ENCODE peak calls at places on chromosomes 4 and X, in seven cellular contexts. C is WTC11, D is PC-9, B is choroid plexus epithelial cell, T is mucosa of descending colon, H is mesothelial cell of epicardium, A is uterus. W is an unnamed sample.
A peak's percentile ranks its signal among the peaks of the same experiment; 100 is the strongest.

GRCh38 chr4:106286611-106287010 is 29.4 kb downstream of the TBCK start:
- DNase-seq in T (no peak), A (no peak), D (no peak), C (no peak), H (no peak), B (no peak), W (no peak)

GRCh38 chrX:123157586-123157985 is 26.5 kb upstream of the GRIA3 start:
- DNase-seq in T (no peak), A (no peak), D (no peak), H (no peak), C (no peak), B (no peak), W (no peak)

GRCh38 chr4:110977554-110977953 is 354.7 kb upstream of the PITX2 start:
- DNase-seq in B (no peak), C (no peak), T (no peak), H (no peak), D (no peak), A (no peak), W (no peak)

GRCh38 chr4:17447675-17448298 is 64.1 kb downstream of the QDPR start:
- DNase-seq in D (no peak), T (peak; percentile 82), B (peak; percentile 91), H (no peak), C (peak; percentile 45), A (no peak), W (peak; percentile 59)

GRCh38 chr4:116244771-116245170 is 840.6 kb downstream of the TRAM1L1 start:
- DNase-seq in H (no peak), B (no peak), T (no peak), A (no peak), C (no peak), D (no peak), W (no peak)

GRCh38 chr4:80069837-80070788 is 2.9 kb downstream of the ANTXR2 start:
- DNase-seq in C (no peak), B (peak; percentile 35), A (no peak), T (no peak), H (no peak), D (peak; percentile 41), W (no peak)

GRCh38 chr4:163592207-163592606 is 97.7 kb downstream of the TMA16 start:
- DNase-seq in C (no peak), T (no peak), B (no peak), H (no peak), D (no peak), A (no peak), W (no peak)

GRCh38 chr4:2400841-2401609 is 17.4 kb downstream of the ZFYVE28 start:
- DNase-seq in T (no peak), D (no peak), H (no peak), A (no peak), B (no peak), C (no peak), W (no peak)

GRCh38 chr4:79855081-79855480 is 217.9 kb downstream of the ANTXR2 start:
- DNase-seq in C (no peak), T (no peak), B (peak; percentile 41), H (no peak), D (no peak), A (no peak), W (no peak)

GRCh38 chr4:184851200-184851541 is 25.4 kb upstream of the ACSL1 start:
- DNase-seq in D (no peak), H (no peak), B (peak; percentile 67), C (no peak), A (no peak), T (no peak), W (no peak)

GRCh38 chr4:105896984-105897760 is 1.9 kb downstream of the NPNT start:
- DNase-seq in A (no peak), C (no peak), B (no peak), D (peak; percentile 61), T (no peak), H (no peak), W (no peak)

GRCh38 chr4:148634476-148634875 is 192.3 kb upstream of the NR3C2 start:
- DNase-seq in C (no peak), A (no peak), D (no peak), B (peak; percentile 6), H (no peak), T (no peak), W (no peak)

GRCh38 chr4:1448589-1449420 is 42.6 kb upstream of the NKX1-1 start:
- DNase-seq in T (no peak), A (peak; percentile 6), D (no peak), C (no peak), B (no peak), H (no peak), W (no peak)

GRCh38 chrX:42680651-42681050 is 97.3 kb downstream of the PPP1R2C start:
- DNase-seq in H (no peak), B (peak; percentile 49), D (no peak), T (no peak), C (no peak), A (no peak), W (no peak)

GRCh38 chrX:125198546-125198945 is 121.1 kb upstream of the TEX13C start:
- DNase-seq in D (no peak), H (no peak), A (no peak), B (no peak), C (no peak), T (no peak), W (no peak)

GRCh38 chr4:186105721-186106335 is 1.3 kb downstream of the FAM149A start:
- DNase-seq in A (no peak), B (no peak), T (peak; percentile 46), D (no peak), C (no peak), H (no peak), W (no peak)

GRCh38 chrX:76550016-76550415 is 122.5 kb downstream of the MAGEE1 start:
- DNase-seq in B (no peak), A (no peak), C (no peak), H (no peak), D (no peak), T (no peak), W (peak; percentile 0)

GRCh38 chr4:76894537-76894936 is 3.4 kb downstream of the SOWAHB start:
- DNase-seq in H (no peak), D (no peak), B (no peak), C (no peak), A (no peak), T (no peak), W (no peak)

GRCh38 chrX:118459494-118459893 is 36.1 kb upstream of the DOCK11 start:
- DNase-seq in H (no peak), B (peak; percentile 64), T (peak; percentile 1), A (no peak), C (no peak), D (peak; percentile 50), W (peak; percentile 32)

GRCh38 chrX:23435575-23435974 is 100.9 kb downstream of the PTCHD1 start:
- DNase-seq in D (no peak), H (no peak), C (peak; percentile 8), T (peak; percentile 6), A (no peak), B (no peak), W (no peak)

GRCh38 chr4:38071801-38072567 is 111.8 kb downstream of the PTTG2 start:
- DNase-seq in H (no peak), A (no peak), D (no peak), B (peak; percentile 65), T (no peak), C (no peak), W (no peak)

GRCh38 chrX:11758400-11759171 is 549 bp downstream of the MSL3 start:
- DNase-seq in B (peak; percentile 83), C (peak; percentile 85), D (peak; percentile 49), T (peak; percentile 87), A (peak; percentile 83), H (peak; percentile 77), W (peak; percentile 91)
- TF ChIP-seq CTCF in B (peak; percentile 49), C (peak; percentile 66), D (peak; percentile 55), T (peak; percentile 68), A (peak; percentile 67), H (peak; percentile 77), W (peak; percentile 85)

DNA sequence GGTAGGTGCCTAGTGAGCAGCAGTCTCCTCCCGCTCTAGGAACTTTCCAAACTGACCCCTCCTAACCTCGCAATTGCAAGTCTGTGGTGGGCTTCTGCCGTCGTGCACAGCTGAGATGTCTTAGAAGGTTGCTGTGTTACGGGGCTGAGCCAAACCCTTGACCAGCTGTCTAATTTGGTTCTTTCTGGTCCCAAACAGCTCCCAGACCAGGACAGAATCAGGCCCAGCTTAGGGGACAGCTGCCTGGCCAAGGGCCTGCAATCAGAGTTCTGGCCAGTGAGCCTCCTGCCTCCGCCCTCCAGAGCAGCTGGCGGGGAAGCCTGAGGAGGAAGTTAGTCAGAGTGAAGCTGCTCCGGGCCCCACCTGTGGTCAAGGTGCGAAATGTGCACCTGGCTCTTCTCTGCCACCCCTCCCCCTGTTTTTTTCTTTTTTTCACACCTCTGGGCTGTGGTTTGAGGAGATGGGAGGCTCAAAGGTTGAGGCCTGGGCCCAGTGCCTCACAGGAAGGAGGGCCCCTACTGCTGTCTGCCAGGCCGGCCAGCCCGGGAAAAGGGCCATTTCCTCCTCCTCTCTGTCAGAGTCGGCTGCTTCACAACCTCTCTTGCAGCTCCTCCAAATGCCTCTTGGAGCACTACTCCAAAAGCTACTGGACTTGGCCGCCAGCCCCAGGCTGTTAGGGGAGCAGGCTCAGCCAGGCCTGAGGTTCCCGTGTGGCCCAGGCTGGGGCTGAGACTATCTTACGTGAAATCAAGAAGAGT is 4.2 kb upstream of the CXCR3 start:
- DNase-seq in T (peak; percentile 82), H (no peak), C (peak; percentile 47), B (peak; percentile 57), A (peak; percentile 80), D (no peak), W (peak; percentile 45)
- TF ChIP-seq CTCF in T (no peak), H (no peak), C (no peak), B (no peak), A (peak; percentile 34), D (no peak), W (no peak)

GRCh38 chrX:21973321-21974010 is 33.0 kb downstream of the SMS start:
- DNase-seq in C (no peak), D (peak; percentile 69), H (no peak), B (no peak), A (no peak), T (no peak), W (no peak)

GRCh38 chrX:21978346-21978745 is 37.8 kb downstream of the SMS start:
- DNase-seq in A (no peak), C (no peak), B (no peak), H (no peak), T (no peak), D (no peak), W (no peak)

GRCh38 chrX:21974011-21974385 is 33.5 kb downstream of the SMS start:
- DNase-seq in B (no peak), D (peak; percentile 98), A (no peak), C (no peak), H (no peak), T (peak; percentile 33), W (peak; percentile 46)

GRCh38 chrX:21975242-21975641 is 34.7 kb downstream of the SMS start:
- DNase-seq in B (no peak), H (no peak), A (no peak), C (no peak), T (no peak), D (no peak), W (no peak)

DNA sequence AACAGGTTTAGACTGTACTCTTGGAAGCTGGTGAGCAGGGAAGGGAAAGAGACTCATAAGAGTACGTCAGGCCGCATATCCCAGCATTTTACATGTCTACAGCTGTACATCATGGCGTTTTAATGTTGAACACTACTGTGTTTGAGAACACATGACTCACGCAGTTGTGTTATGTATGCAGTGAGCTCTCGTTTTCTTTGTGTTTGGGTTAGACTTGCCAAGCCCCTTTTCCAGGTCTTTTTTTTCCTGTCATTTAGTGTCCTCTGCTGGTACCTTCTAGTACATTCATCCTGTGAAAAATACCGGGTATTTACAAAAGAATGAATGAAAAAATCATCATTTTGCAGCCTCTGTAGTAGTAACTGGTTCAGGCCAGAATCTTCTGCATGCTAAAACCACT is 35.3 kb downstream of the SMS start:
- DNase-seq in C (no peak), T (no peak), A (no peak), H (no peak), D (no peak), B (peak; percentile 81), W (no peak)
- TF ChIP-seq CTCF in C (no peak), T (no peak), A (peak; percentile 38), H (no peak), D (peak; percentile 36), B (peak; percentile 50), W (no peak)

GRCh38 chr4:162360369-162361149 is 196.8 kb upstream of the FSTL5 start:
- DNase-seq in H (no peak), D (no peak), T (no peak), B (no peak), A (no peak), C (no peak), W (no peak)
- TF ChIP-seq CTCF in H (no peak), D (no peak), T (no peak), B (no peak), A (no peak), C (no peak), W (no peak)

W was measured in Calu3.